ENCODE peak calls at places on chromosomes 3 and 15, in ten cellular contexts. J is frontal cortex; Z is neuronal stem cell; V is NCI-H2081; H is D341Med; E is cardiac fibroblast; I is natural killer cell; L is activated CD8-positive, alpha-beta memory T cell treated with anti-CD3 and anti-CD28 coated beads for 48 hours; P is GM12892; M is neural crest cell. R is an unnamed sample.

GRCh38 chr15:62938825-62939224 is 103.7 kb upstream of the TPM1 start:
- DNase-seq in J (no peak), Z (no peak), V (no peak), H (no peak), E (no peak), I (no peak), L (no peak), P (no peak), M (no peak), R (no peak)

GRCh38 chr3:99866167-99866810 is 48.6 kb downstream of the CMSS1 start:
- DNase-seq in J (no peak), Z (no peak), V (no peak), H (no peak), E (peak), I (no peak), L (no peak), P (no peak), M (no peak), R (no peak)

GRCh38 chr15:69628256-69629093 is 175.9 kb downstream of the RPLP1 start:
- DNase-seq in J (no peak), Z (no peak), V (no peak), H (no peak), E (no peak), I (no peak), L (no peak), P (no peak), M (no peak), R (no peak)

GRCh38 chr15:101020945-101021344 is 101.8 kb downstream of the LRRK1 start:
- DNase-seq in J (no peak), Z (no peak), V (no peak), H (no peak), E (no peak), I (no peak), L (no peak), P (no peak), M (no peak), R (no peak)

GRCh38 chr15:41746802-41747201 is 27.5 kb upstream of the MAPKBP1 start:
- DNase-seq in J (no peak), Z (no peak), V (no peak), H (no peak), E (peak), I (no peak), L (no peak), P (no peak), M (no peak), R (no peak)

GRCh38 chr3:190886945-190887344 is 24.5 kb upstream of the GMNC start:
- DNase-seq in J (no peak), Z (no peak), V (no peak), H (no peak), E (peak), I (no peak), L (no peak), P (no peak), M (no peak), R (no peak)

GRCh38 chr3:4398120-4398740 is 68.8 kb downstream of the SUMF1 start:
- DNase-seq in J (no peak), Z (no peak), V (no peak), H (no peak), E (peak), I (no peak), L (no peak), P (no peak), M (no peak), R (no peak)

GRCh38 chr15:38829086-38829485 is 264.5 kb upstream of the RASGRP1 start:
- DNase-seq in J (no peak), Z (no peak), V (no peak), H (no peak), E (peak), I (no peak), L (no peak), P (no peak), M (no peak), R (no peak)

GRCh38 chr15:96369825-96370621 is 39.5 kb downstream of the NR2F2 start:
- DNase-seq in J (no peak), Z (no peak), V (no peak), H (no peak), E (no peak), I (no peak), L (no peak), P (no peak), M (no peak), R (no peak)

GRCh38 chr3:63972987-63973386 is 50.3 kb downstream of the PSMD6 start:
- DNase-seq in J (no peak), Z (no peak), V (no peak), H (no peak), E (no peak), I (no peak), L (no peak), P (no peak), M (no peak), R (no peak)

GRCh38 chr3:45690331-45691035 is 1.3 kb downstream of the SACM1L start:
- DNase-seq in J (no peak), Z (no peak), V (peak), H (peak), E (no peak), I (no peak), L (no peak), P (no peak), M (no peak), R (no peak)

GRCh38 chr3:13651775-13652428 is 103.0 kb downstream of the FBLN2 start:
- DNase-seq in J (no peak), Z (no peak), V (no peak), H (no peak), E (no peak), I (no peak), L (no peak), P (no peak), M (no peak), R (no peak)

GRCh38 chr3:158801696-158802398 is at the start of gene MFSD1:
- DNase-seq in J (peak), Z (peak), V (peak), H (peak), E (peak), I (peak), L (peak), P (peak), M (peak), R (peak)

GRCh38 chr15:57323806-57324589 is 52.3 kb upstream of the CGNL1 start:
- DNase-seq in J (no peak), Z (no peak), V (peak), H (peak), E (no peak), I (no peak), L (no peak), P (peak), M (no peak), R (no peak)

GRCh38 chr15:69729167-69729748 is 276.6 kb downstream of the RPLP1 start:
- DNase-seq in J (no peak), Z (no peak), V (no peak), H (peak), E (peak), I (peak), L (peak), P (peak), M (peak), R (peak)

GRCh38 chr3:114052216-114052615 is 4.1 kb downstream of the CCDC191 start:
- DNase-seq in J (no peak), Z (no peak), V (no peak), H (no peak), E (peak), I (no peak), L (no peak), P (no peak), M (no peak), R (no peak)

GRCh38 chr3:16286672-16287604 is 21.9 kb downstream of the OXNAD1 start:
- DNase-seq in J (no peak), Z (no peak), V (no peak), H (no peak), E (no peak), I (no peak), L (no peak), P (no peak), M (no peak), R (no peak)

GRCh38 chr3:16512435-16513140 is 911 bp downstream of the RFTN1 start:
- DNase-seq in J (peak), Z (no peak), V (no peak), H (no peak), E (peak), I (peak), L (peak), P (peak), M (no peak), R (peak)

GRCh38 chr3:72298201-72299155 is 513.5 kb upstream of the PROK2 start:
- DNase-seq in J (no peak), Z (no peak), V (no peak), H (no peak), E (no peak), I (no peak), L (no peak), P (no peak), M (no peak), R (no peak)

GRCh38 chr3:108511490-108511889 is 1.1 kb upstream of the MYH15 start:
- DNase-seq in J (no peak), Z (no peak), V (no peak), H (no peak), E (no peak), I (no peak), L (no peak), P (no peak), M (no peak), R (no peak)

GRCh38 chr3:12752803-12753202 is 6.3 kb downstream of the TMEM40 start:
- DNase-seq in J (no peak), Z (no peak), V (no peak), H (no peak), E (peak), I (no peak), L (no peak), P (no peak), M (no peak), R (no peak)

GRCh38 chr3:100226712-100227429 is 33.9 kb upstream of the TBC1D23 start:
- DNase-seq in J (no peak), Z (no peak), V (no peak), H (no peak), E (peak), I (no peak), L (no peak), P (no peak), M (no peak), R (no peak)

GRCh38 chr3:11380314-11380713 is 108.1 kb downstream of the ATG7 start:
- DNase-seq in J (no peak), Z (no peak), V (no peak), H (no peak), E (no peak), I (no peak), L (no peak), P (no peak), M (no peak), R (no peak)

GRCh38 chr3:186254676-186255665 is 107.1 kb downstream of the DGKG start:
- DNase-seq in J (no peak), Z (no peak), V (no peak), H (no peak), E (no peak), I (no peak), L (no peak), P (peak), M (no peak), R (peak)

GRCh38 chr3:61650276-61650675 is 88.9 kb downstream of the PTPRG start:
- DNase-seq in J (no peak), Z (no peak), V (no peak), H (no peak), E (peak), I (no peak), L (no peak), P (no peak), M (no peak), R (no peak)

R was measured in GM19239.